ENCODE peak calls at places on chromosomes 16 and 17, in five cellular contexts. P, B, W, C and H are unnamed samples.

GRCh38 chr16:56269824-56270684 is 78.8 kb downstream of the GNAO1 start:
- DNase-seq in C (no peak), B (peak; percentile 30), P (no peak), W (no peak), H (no peak)

GRCh38 chr17:50289268-50289667 is 15.0 kb downstream of the TMEM92 start:
- DNase-seq in P (no peak), C (no peak), B (no peak), W (no peak), H (no peak)

GRCh38 chr17:4389079-4389478 is 22.6 kb upstream of the UBE2G1 start:
- DNase-seq in C (no peak), B (no peak), P (no peak), W (no peak), H (no peak)

GRCh38 chr16:49346459-49346858 is 27.1 kb upstream of the C16orf78 start:
- DNase-seq in B (no peak), C (no peak), W (no peak), P (no peak), H (no peak)

GRCh38 chr17:78122991-78123249 is 5.6 kb downstream of the TMC6 start:
- DNase-seq in W (no peak), C (no peak), P (no peak), B (no peak), H (no peak)

GRCh38 chr16:58678716-58679115 is 5.9 kb downstream of the SLC38A7 start:
- DNase-seq in W (no peak), C (peak; percentile 30), P (no peak), B (no peak), H (no peak)

GRCh38 chr17:57900991-57901743 is 51.3 kb upstream of the MRPS23 start:
- DNase-seq in B (no peak), P (no peak), C (peak; percentile 44), W (no peak), H (no peak)

GRCh38 chr16:75256059-75256870 is 4.8 kb upstream of the BCAR1 start:
- DNase-seq in W (no peak), B (peak; percentile 80), P (no peak), C (no peak), H (no peak)

GRCh38 chr16:49643429-49644142 is 212.3 kb downstream of the ZNF423 start:
- DNase-seq in C (no peak), B (no peak), P (no peak), W (no peak), H (no peak)

GRCh38 chr17:82385559-82386255 is 14.1 kb downstream of the UTS2R start:
- DNase-seq in P (no peak), B (no peak), C (no peak), W (no peak), H (no peak)

GRCh38 chr16:51107742-51108141 is 43.3 kb downstream of the SALL1 start:
- DNase-seq in W (no peak), C (no peak), B (no peak), P (no peak), H (no peak)

GRCh38 chr17:51921500-51921899 is 237.0 kb downstream of the CA10 start:
- DNase-seq in P (no peak), W (no peak), C (no peak), B (no peak), H (no peak)

GRCh38 chr16:27867122-27868110 is 196.1 kb downstream of the GSG1L start:
- DNase-seq in P (peak; percentile 75), B (peak; percentile 95), C (peak; percentile 81), W (peak; percentile 67), H (peak; percentile 80)

GRCh38 chr17:75998327-75998795 is 2.3 kb upstream of the CDK3 start:
- DNase-seq in W (no peak), P (no peak), B (no peak), C (no peak), H (no peak)

GRCh38 chr17:42518755-42519545 is 17.1 kb upstream of the NAGLU start:
- DNase-seq in B (peak; percentile 83), C (peak; percentile 93), P (peak; percentile 84), W (no peak), H (no peak)

GRCh38 chr16:46929378-46930332 is 43.8 kb downstream of the DNAJA2 start:
- DNase-seq in P (peak; percentile 84), C (peak; percentile 80), W (peak; percentile 84), B (peak; percentile 69), H (peak; percentile 81)

GRCh38 chr17:68963958-68964357 is 8.8 kb upstream of the ABCA8 start:
- DNase-seq in B (no peak), W (no peak), C (no peak), P (no peak), H (no peak)

GRCh38 chr17:31722251-31723056 is 136.6 kb downstream of the COPRS start:
- DNase-seq in C (no peak), W (no peak), P (no peak), B (no peak), H (no peak)

GRCh38 chr17:79791354-79792123 is 5.3 kb downstream of the CBX8 start:
- DNase-seq in W (peak; percentile 57), P (peak; percentile 50), C (no peak), B (no peak), H (no peak)

GRCh38 chr16:89670496-89671431 is 13.1 kb downstream of the SPATA33 start:
- DNase-seq in B (no peak), W (no peak), P (no peak), C (no peak), H (no peak)

GRCh38 chr16:576823-577201 is 7.0 kb downstream of the PIGQ start:
- DNase-seq in W (no peak), B (peak; percentile 72), C (no peak), P (no peak), H (no peak)

GRCh38 chr16:84332975-84333684 is 35.2 kb upstream of the ATP2C2 start:
- DNase-seq in W (no peak), P (no peak), B (peak; percentile 9), C (no peak), H (no peak)

GRCh38 chr17:72985882-72986720 is 106.4 kb downstream of the SLC39A11 start:
- DNase-seq in W (peak; percentile 75), P (no peak), C (peak; percentile 55), B (peak; percentile 93), H (peak; percentile 59)

GRCh38 chr16:49324703-49325102 is 43.1 kb upstream of the CBLN1 start:
- DNase-seq in P (no peak), W (no peak), B (no peak), C (no peak), H (no peak)

GRCh38 chr17:36183001-36183810 is 6.8 kb upstream of the TBC1D3B start:
- DNase-seq in B (peak; percentile 83), W (peak; percentile 88), C (peak; percentile 16), P (peak; percentile 89), H (peak; percentile 78)

GRCh38 chr17:64133546-64134215 is 3.7 kb upstream of the ERN1 start:
- DNase-seq in P (no peak), W (no peak), B (peak; percentile 59), C (peak; percentile 21), H (peak; percentile 28)

GRCh38 chr17:40310882-40311391 is 2.0 kb downstream of the RARA start:
- DNase-seq in C (peak; percentile 72), B (peak; percentile 84), W (no peak), P (no peak), H (no peak)

GRCh38 chr17:9905902-9906301 is 831 bp upstream of the RCVRN start:
- DNase-seq in P (no peak), W (peak; percentile 69), B (peak; percentile 84), C (peak; percentile 26), H (peak; percentile 60)

DNA sequence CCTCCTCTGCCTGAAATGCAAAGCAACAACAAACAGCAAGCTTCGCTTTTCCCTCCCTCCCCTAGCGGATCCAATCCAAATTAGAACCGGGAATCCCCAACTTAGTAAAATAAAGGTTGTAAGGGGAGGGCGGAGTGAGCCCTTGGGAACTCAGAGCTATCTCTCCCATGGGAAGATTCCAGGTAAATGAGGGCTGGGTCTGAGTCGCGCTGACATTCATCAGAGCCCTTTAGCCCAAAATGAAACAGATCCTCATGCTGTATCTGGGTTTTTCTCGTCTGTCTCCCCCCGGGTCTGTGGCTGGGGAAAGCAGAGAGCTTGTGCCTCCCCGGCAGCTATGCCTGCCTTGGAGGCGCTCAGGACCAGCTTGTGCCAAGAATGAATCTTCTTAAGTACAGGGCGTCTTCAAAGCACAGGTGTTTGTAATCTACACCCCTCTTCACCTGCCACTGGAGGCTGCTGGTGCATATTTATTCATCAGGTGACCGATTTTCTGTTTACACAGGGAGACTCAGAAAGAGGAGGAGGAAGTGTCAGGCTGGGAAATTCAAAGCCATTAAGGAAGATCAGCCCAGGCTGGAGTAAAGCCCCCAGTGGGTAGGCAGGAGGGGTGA is 55.0 kb upstream of the GSE1 start:
- DNase-seq in W (no peak), C (peak; percentile 62), B (peak; percentile 57), P (no peak), H (no peak)
- TF ChIP-seq CTCF in W (no peak), C (no peak), B (no peak), P (peak; percentile 26), H (no peak)

DNA sequence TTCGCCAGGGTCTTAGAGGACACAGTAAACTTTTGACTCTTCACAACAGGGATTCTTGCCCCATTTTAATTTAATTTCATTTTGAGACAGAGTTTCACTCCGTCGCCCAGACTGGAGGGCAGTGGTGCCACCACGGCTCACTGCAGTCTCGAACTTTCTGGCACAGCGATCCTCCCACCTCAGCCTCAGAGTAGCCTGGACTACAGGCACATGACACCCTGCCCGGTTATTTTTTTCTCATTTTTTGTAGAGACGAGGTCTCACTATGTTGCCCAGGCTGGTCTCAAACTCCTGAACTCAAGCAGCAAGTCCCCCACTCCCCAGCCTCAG is 329 bp upstream of the NLE1 start:
- DNase-seq in C (no peak), W (no peak), P (no peak), B (no peak), H (no peak)
- TF ChIP-seq CTCF in C (no peak), W (peak; percentile 46), P (no peak), B (no peak), H (no peak)

GRCh38 chr17:2056221-2057129 is 1.6 kb downstream of the HIC1 start:
- DNase-seq in B (no peak), P (peak; percentile 66), C (no peak), W (peak; percentile 53), H (no peak)
- TF ChIP-seq CTCF in B (no peak), P (peak; percentile 13), C (no peak), W (no peak), H (no peak)

GRCh38 chr16:70380205-70380918 is 33.7 kb downstream of the DDX19A start:
- DNase-seq in P (peak; percentile 62), W (peak; percentile 65), B (no peak), C (peak; percentile 68), H (peak; percentile 48)

GRCh38 chr16:70381604-70382342 is 35.1 kb downstream of the DDX19A start:
- DNase-seq in B (no peak), W (no peak), P (no peak), C (no peak), H (no peak)

GRCh38 chr16:70383421-70383960 is 36.8 kb downstream of the DDX19A start:
- DNase-seq in C (no peak), B (no peak), W (no peak), P (no peak), H (no peak)

GRCh38 chr16:70378869-70379493 is 32.3 kb downstream of the DDX19A start:
- DNase-seq in B (no peak), C (no peak), W (no peak), P (no peak), H (no peak)

DNA sequence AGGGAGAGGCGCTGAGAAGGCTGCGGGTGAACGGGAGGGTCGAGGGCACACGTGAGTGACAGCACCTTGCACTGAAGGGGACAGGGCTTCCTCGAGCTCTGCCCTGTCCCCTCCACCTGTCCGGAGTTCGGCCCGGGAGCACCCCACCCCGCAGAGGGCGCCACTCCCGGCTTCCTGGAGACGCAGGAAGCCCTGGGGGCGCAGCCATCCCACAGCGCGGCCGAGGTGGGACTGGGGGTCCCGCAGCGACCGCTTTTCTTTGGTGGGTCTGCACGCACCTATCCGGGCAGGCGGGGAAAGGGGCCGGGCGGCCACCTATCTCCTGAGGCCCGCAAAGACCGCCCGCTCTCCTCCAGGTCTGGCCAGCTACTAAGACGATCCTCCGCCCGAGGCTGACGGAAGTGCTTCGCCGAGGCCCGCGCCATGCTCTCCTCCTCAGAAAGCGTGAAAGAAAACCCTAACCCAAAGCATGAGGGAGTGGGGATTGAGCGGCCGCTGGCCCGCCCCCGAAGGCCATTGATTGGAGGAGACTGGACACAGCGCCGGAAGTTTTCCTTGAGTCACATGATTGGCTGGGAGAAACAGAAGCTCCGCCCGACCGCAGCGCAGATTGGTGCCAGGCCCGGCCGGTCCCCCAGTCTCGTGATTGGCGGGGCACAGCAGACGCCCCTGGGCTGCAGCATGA is 34.4 kb downstream of the DDX19A start:
- DNase-seq in C (peak; percentile 98), P (peak; percentile 98), B (no peak), W (peak; percentile 95), H (peak; percentile 91)
- TF ChIP-seq CTCF in C (peak; percentile 50), P (peak; percentile 9), B (peak; percentile 22), W (no peak), H (peak; percentile 54)